ENCODE peak calls at places on chromosomes 12 and 14, in four cellular contexts. C, V, H and Z are unnamed samples.
A peak's percentile ranks its signal among the peaks of the same experiment; 100 is the strongest.

GRCh38 chr14:21721504-21721903 is 47.9 kb upstream of the OR4E1 start:
- DNase-seq in V (no peak), H (no peak), C (no peak), Z (no peak)

GRCh38 chr14:26925876-26926584 is 328.2 kb upstream of the NOVA1 start:
- DNase-seq in V (no peak), C (no peak), H (no peak), Z (no peak)

GRCh38 chr12:48818831-48819590 is 715 bp downstream of the CACNB3 start:
- DNase-seq in C (peak; percentile 3), V (no peak), H (no peak), Z (no peak)

GRCh38 chr12:124445826-124446225 is 121.6 kb downstream of the NCOR2 start:
- DNase-seq in V (no peak), H (no peak), C (no peak), Z (no peak)

GRCh38 chr12:114274131-114274530 is 131.8 kb downstream of the TBX5 start:
- DNase-seq in C (no peak), H (no peak), V (no peak), Z (no peak)

GRCh38 chr12:93146278-93146939 is 217.3 kb upstream of the EEA1 start:
- DNase-seq in H (no peak), V (no peak), C (no peak), Z (no peak)

GRCh38 chr14:73209943-73210342 is 27.4 kb upstream of the PAPLN start:
- DNase-seq in C (no peak), V (no peak), H (peak; percentile 36), Z (no peak)

GRCh38 chr14:75271514-75271913 is 7.1 kb upstream of the FOS start:
- DNase-seq in H (no peak), V (no peak), C (no peak), Z (no peak)

GRCh38 chr14:30355431-30355913 is 203.5 kb upstream of the G2E3 start:
- DNase-seq in V (no peak), H (no peak), C (peak; percentile 5), Z (no peak)

GRCh38 chr14:38931969-38932652 is 170.9 kb downstream of the SEC23A start:
- DNase-seq in H (no peak), C (no peak), V (no peak), Z (no peak)

GRCh38 chr14:101246894-101247853 is 314.1 kb upstream of the DIO3 start:
- DNase-seq in V (no peak), H (no peak), C (no peak), Z (no peak)

GRCh38 chr12:71024281-71024680 is 103.7 kb upstream of the PTPRR start:
- DNase-seq in C (no peak), H (no peak), V (no peak), Z (no peak)

GRCh38 chr12:66915312-66915904 is 236.5 kb upstream of the GRIP1 start:
- DNase-seq in C (no peak), V (no peak), H (no peak), Z (no peak)

GRCh38 chr12:108879615-108880254 is at the start of gene DAO:
- DNase-seq in V (no peak), H (no peak), C (no peak), Z (no peak)

GRCh38 chr12:130806574-130806973 is 32.5 kb downstream of the STX2 start:
- DNase-seq in C (no peak), H (no peak), V (no peak), Z (no peak)

GRCh38 chr12:74889563-74890236 is 319.9 kb downstream of the KCNC2 start:
- DNase-seq in H (no peak), V (no peak), C (peak; percentile 66), Z (no peak)

GRCh38 chr12:1972260-1972659 is 32.0 kb downstream of the DCP1B start:
- DNase-seq in H (peak; percentile 45), C (no peak), V (peak; percentile 32), Z (no peak)

GRCh38 chr12:89166525-89166934 is 185.8 kb downstream of the DUSP6 start:
- DNase-seq in V (no peak), C (no peak), H (no peak), Z (no peak)

GRCh38 chr14:64937176-64937820 is 5.2 kb downstream of the GPX2 start:
- DNase-seq in C (no peak), V (no peak), H (no peak), Z (no peak)

GRCh38 chr14:59870277-59871165 is at the start of gene RTN1:
- DNase-seq in H (no peak), V (peak; percentile 20), C (peak; percentile 36), Z (no peak)

GRCh38 chr12:739349-739748 is 13.0 kb upstream of the WNK1 start:
- DNase-seq in C (no peak), V (no peak), H (no peak), Z (no peak)

GRCh38 chr14:64232095-64232830 is 61.9 kb downstream of the ESR2 start:
- DNase-seq in V (peak; percentile 72), H (peak; percentile 88), C (peak; percentile 84), Z (no peak)

GRCh38 chr12:70482764-70483163 is 116.7 kb downstream of the KCNMB4 start:
- DNase-seq in C (no peak), V (no peak), H (no peak), Z (no peak)